ENCODE peak calls at places on chromosomes 12 and 14, in five cellular contexts. P is A673, Z is omental fat pad, V is PC-3, W is B cell. F is an unnamed sample.

GRCh38 chr12:62817556-62818271 is 117.2 kb downstream of the PPM1H start:
- DNase-seq in P (peak), V (no peak), Z (no peak), W (no peak), F (no peak)

GRCh38 chr12:82176761-82177490 is 181.3 kb downstream of the CCDC59 start:
- DNase-seq in Z (no peak), V (no peak), P (no peak), W (no peak), F (no peak)

GRCh38 chr14:24673534-24674203 is 39.7 kb upstream of the GZMB start:
- DNase-seq in V (no peak), Z (no peak), P (no peak), W (peak), F (no peak)

GRCh38 chr12:132377147-132377546 is 47.8 kb upstream of the GALNT9 start:
- DNase-seq in P (no peak), Z (no peak), W (no peak), V (no peak), F (no peak)

GRCh38 chr14:93155667-93156066 is 29.0 kb downstream of the MOAP1 start:
- DNase-seq in P (no peak), V (peak), Z (no peak), W (no peak), F (no peak)

GRCh38 chr14:102754370-102755262 is 22.6 kb upstream of the TRAF3 start:
- DNase-seq in Z (no peak), V (no peak), W (peak), P (no peak), F (no peak)

GRCh38 chr12:10384191-10384590 is 5.7 kb downstream of the KLRK1 start:
- DNase-seq in W (no peak), P (no peak), Z (no peak), V (no peak), F (no peak)

GRCh38 chr12:622420-622819 is 40.8 kb downstream of the NINJ2 start:
- DNase-seq in V (no peak), P (no peak), W (no peak), Z (no peak), F (no peak)

GRCh38 chr14:45135181-45135580 is 549 bp upstream of the FANCM start:
- DNase-seq in W (no peak), Z (no peak), V (peak), P (peak), F (no peak)

GRCh38 chr12:87847147-87847546 is 182.1 kb downstream of the C12orf50 start:
- DNase-seq in V (no peak), P (no peak), Z (no peak), W (no peak), F (no peak)

GRCh38 chr14:23094666-23095195 is at the start of gene ACIN1:
- DNase-seq in W (peak), V (peak), Z (peak), P (peak), F (peak)

GRCh38 chr12:18462437-18462836 is 201.1 kb downstream of the PIK3C2G start:
- DNase-seq in W (no peak), Z (no peak), V (peak), P (no peak), F (no peak)

GRCh38 chr12:106170285-106170684 is 31.5 kb upstream of the NUAK1 start:
- DNase-seq in P (no peak), V (peak), Z (no peak), W (no peak), F (no peak)

GRCh38 chr12:101759396-101760047 is 20.3 kb upstream of the SYCP3 start:
- DNase-seq in P (peak), V (peak), Z (no peak), W (peak), F (no peak)

GRCh38 chr12:38508246-38508645 is 191.7 kb downstream of the ALG10B start:
- DNase-seq in W (no peak), Z (no peak), P (no peak), V (peak), F (no peak)

GRCh38 chr12:70121562-70121961 is 121.7 kb upstream of the CNOT2 start:
- DNase-seq in V (peak), Z (no peak), P (no peak), W (no peak), F (no peak)

GRCh38 chr12:42698213-42698612 is 108.7 kb upstream of the PRICKLE1 start:
- DNase-seq in P (peak), Z (no peak), V (no peak), W (no peak), F (no peak)

GRCh38 chr14:77902806-77903205 is 102.9 kb downstream of the ADCK1 start:
- DNase-seq in Z (no peak), P (peak), V (no peak), W (no peak), F (no peak)

GRCh38 chr14:68987653-68988036 is 8.5 kb upstream of the ACTN1 start:
- DNase-seq in Z (no peak), V (no peak), P (peak), W (no peak), F (no peak)

GRCh38 chr12:104740668-104741067 is 217.4 kb downstream of the SLC41A2 start:
- DNase-seq in Z (no peak), P (no peak), V (no peak), W (peak), F (no peak)

GRCh38 chr14:73942180-73942579 is 7.7 kb downstream of the FAM161B start:
- DNase-seq in W (no peak), V (no peak), Z (no peak), P (no peak), F (no peak)

GRCh38 chr14:104136472-104137296 is 1.7 kb upstream of the KIF26A start:
- DNase-seq in Z (no peak), W (peak), P (peak), V (no peak), F (peak)

GRCh38 chr14:104137297-104138097 is 890 bp upstream of the KIF26A start:
- DNase-seq in V (peak), P (peak), W (no peak), Z (no peak), F (peak)

GRCh38 chr14:104134061-104134965 is 4.1 kb upstream of the KIF26A start:
- DNase-seq in P (peak), V (no peak), W (no peak), Z (no peak), F (peak)

GRCh38 chr14:104135121-104135903 is 3.1 kb upstream of the KIF26A start:
- DNase-seq in V (peak), W (no peak), Z (no peak), P (peak), F (peak)

GRCh38 chr14:104135904-104136471 is 2.4 kb upstream of the KIF26A start:
- DNase-seq in P (no peak), Z (no peak), V (no peak), W (no peak), F (peak)
- TF ChIP-seq CTCF in P (no peak), Z (no peak), V (no peak), W (no peak), F (no peak)

GRCh38 chr14:52678591-52678990 is 16.8 kb downstream of the ERO1A start:
- DNase-seq in W (no peak), V (peak), P (no peak), Z (no peak), F (no peak)
- TF ChIP-seq CTCF in W (peak), V (peak), P (peak), Z (no peak), F (no peak)

GRCh38 chr12:52745554-52745953 is 31.6 kb downstream of the KRT76 start:
- DNase-seq in P (no peak), W (no peak), Z (no peak), V (no peak), F (no peak)
- TF ChIP-seq CTCF in P (no peak), W (no peak), Z (no peak), V (no peak), F (no peak)

GRCh38 chr12:34016361-34016760 is 5.9 kb upstream of the ALG10 start:
- DNase-seq in W (no peak), V (no peak), Z (no peak), P (no peak), F (no peak)
- TF ChIP-seq CTCF in W (no peak), V (no peak), Z (no peak), P (no peak), F (no peak)

GRCh38 chr14:89848165-89848564 is 106.4 kb downstream of the EFCAB11 start:
- DNase-seq in Z (no peak), P (no peak), V (no peak), W (no peak), F (no peak)
- TF ChIP-seq CTCF in Z (no peak), P (no peak), V (peak), W (no peak), F (no peak)

GRCh38 chr14:64951291-64951690 is 8.7 kb upstream of the GPX2 start:
- DNase-seq in W (no peak), Z (no peak), P (no peak), V (no peak), F (no peak)
- TF ChIP-seq CTCF in W (no peak), Z (no peak), P (no peak), V (no peak), F (no peak)